ENCODE peak calls at places on chromosome 17, in four cellular contexts. A, B, V and L are unnamed samples.

GRCh38 chr17:63419949-63420867 is 25.9 kb downstream of the CYB561 start:
- DNase-seq in A (no peak), B (no peak), V (no peak), L (no peak)

GRCh38 chr17:9284884-9285283 is 263.6 kb downstream of the NTN1 start:
- DNase-seq in A (peak; percentile 71), B (no peak), V (no peak), L (no peak)

GRCh38 chr17:46943511-46944393 is 20.8 kb downstream of the GOSR2 start:
- DNase-seq in A (peak; percentile 30), B (no peak), V (no peak), L (no peak)

GRCh38 chr17:83062818-83063671 is 16.4 kb upstream of the METRNL start:
- DNase-seq in A (no peak), B (no peak), V (peak; percentile 45), L (no peak)

GRCh38 chr17:39014044-39014794 is 47.0 kb upstream of the FBXO47 start:
- DNase-seq in A (peak; percentile 72), B (no peak), V (no peak), L (no peak)

GRCh38 chr17:35973333-35974260 is 7.7 kb downstream of the CCL16 start:
- DNase-seq in A (peak; percentile 1), B (peak; percentile 4), V (no peak), L (no peak)

GRCh38 chr17:63185420-63185819 is 219.4 kb downstream of the TANC2 start:
- DNase-seq in A (peak; percentile 14), B (no peak), V (no peak), L (no peak)

GRCh38 chr17:61499632-61500031 is 47.4 kb downstream of the TBX4 start:
- DNase-seq in A (no peak), B (no peak), V (no peak), L (no peak)

GRCh38 chr17:82931696-82932060 is 91.9 kb upstream of the ZNF750 start:
- DNase-seq in A (peak; percentile 83), B (peak; percentile 55), V (peak; percentile 60), L (peak; percentile 16)

GRCh38 chr17:66255112-66255511 is 25.9 kb upstream of the APOH start:
- DNase-seq in A (peak; percentile 90), B (no peak), V (peak; percentile 50), L (no peak)

GRCh38 chr17:48322060-48322459 is 108.0 kb downstream of the SKAP1 start:
- DNase-seq in A (peak; percentile 18), B (no peak), V (no peak), L (no peak)

GRCh38 chr17:27535975-27536374 is 79.7 kb downstream of the KSR1 start:
- DNase-seq in A (no peak), B (no peak), V (no peak), L (no peak)

GRCh38 chr17:77738666-77739531 is 219.6 kb upstream of the TNRC6C start:
- DNase-seq in A (peak; percentile 38), B (no peak), V (peak; percentile 41), L (no peak)

GRCh38 chr17:80996422-80997305 is 5.0 kb downstream of the CHMP6 start:
- DNase-seq in A (no peak), B (no peak), V (no peak), L (no peak)

GRCh38 chr17:73226556-73227172 is 33.8 kb downstream of the COG1 start:
- DNase-seq in A (peak; percentile 28), B (peak; percentile 19), V (no peak), L (no peak)

GRCh38 chr17:44909681-44910144 is 5.6 kb downstream of the GFAP start:
- DNase-seq in A (peak; percentile 51), B (peak; percentile 45), V (no peak), L (no peak)

GRCh38 chr17:12545877-12546513 is 119.7 kb upstream of the MYOCD start:
- DNase-seq in A (peak; percentile 54), B (no peak), V (peak; percentile 52), L (peak; percentile 47)

GRCh38 chr17:50102164-50102991 is 7.2 kb downstream of the PDK2 start:
- DNase-seq in A (no peak), B (no peak), V (peak; percentile 94), L (no peak)

GRCh38 chr17:78381601-78382168 is 3.2 kb downstream of the PGS1 start:
- DNase-seq in A (no peak), B (no peak), V (peak; percentile 73), L (no peak)

GRCh38 chr17:45149037-45149668 is 878 bp downstream of the HEXIM1 start:
- DNase-seq in A (peak; percentile 78), B (no peak), V (peak; percentile 93), L (no peak)

GRCh38 chr17:3924421-3925350 is 8.4 kb upstream of the P2RX1 start:
- DNase-seq in A (no peak), B (no peak), V (no peak), L (no peak)
- TF ChIP-seq CTCF in A (no peak), B (no peak), V (no peak), L (no peak)

DNA sequence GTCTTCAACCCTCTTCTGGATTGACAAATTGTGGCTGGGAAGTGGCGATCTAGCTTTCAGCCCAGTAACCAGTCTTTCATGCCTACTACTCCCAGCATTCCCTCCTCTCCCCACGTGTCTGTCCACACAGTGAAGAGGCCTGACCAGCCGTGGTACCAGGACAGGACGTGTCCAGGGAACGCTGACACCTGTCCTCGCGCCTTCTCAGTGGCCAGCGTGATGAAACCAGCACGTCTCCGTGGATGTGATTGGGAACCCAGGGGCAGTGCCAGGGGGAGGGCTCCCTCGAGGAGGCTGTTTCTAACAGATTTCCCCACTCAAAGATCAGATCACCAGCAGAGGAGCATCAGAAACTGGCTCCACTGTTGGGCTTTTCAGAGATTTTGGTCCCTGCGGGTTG is 69.1 kb downstream of the RPA1 start:
- DNase-seq in A (no peak), B (no peak), V (no peak), L (no peak)
- TF ChIP-seq CTCF in A (no peak), B (no peak), V (no peak), L (no peak)

GRCh38 chr17:15456972-15457722 is 10.3 kb downstream of the CDRT4 start:
- DNase-seq in A (peak; percentile 92), B (peak; percentile 52), V (no peak), L (peak; percentile 99)
- TF ChIP-seq CTCF in A (peak; percentile 68), B (peak; percentile 54), V (peak; percentile 15), L (peak; percentile 57)

DNA sequence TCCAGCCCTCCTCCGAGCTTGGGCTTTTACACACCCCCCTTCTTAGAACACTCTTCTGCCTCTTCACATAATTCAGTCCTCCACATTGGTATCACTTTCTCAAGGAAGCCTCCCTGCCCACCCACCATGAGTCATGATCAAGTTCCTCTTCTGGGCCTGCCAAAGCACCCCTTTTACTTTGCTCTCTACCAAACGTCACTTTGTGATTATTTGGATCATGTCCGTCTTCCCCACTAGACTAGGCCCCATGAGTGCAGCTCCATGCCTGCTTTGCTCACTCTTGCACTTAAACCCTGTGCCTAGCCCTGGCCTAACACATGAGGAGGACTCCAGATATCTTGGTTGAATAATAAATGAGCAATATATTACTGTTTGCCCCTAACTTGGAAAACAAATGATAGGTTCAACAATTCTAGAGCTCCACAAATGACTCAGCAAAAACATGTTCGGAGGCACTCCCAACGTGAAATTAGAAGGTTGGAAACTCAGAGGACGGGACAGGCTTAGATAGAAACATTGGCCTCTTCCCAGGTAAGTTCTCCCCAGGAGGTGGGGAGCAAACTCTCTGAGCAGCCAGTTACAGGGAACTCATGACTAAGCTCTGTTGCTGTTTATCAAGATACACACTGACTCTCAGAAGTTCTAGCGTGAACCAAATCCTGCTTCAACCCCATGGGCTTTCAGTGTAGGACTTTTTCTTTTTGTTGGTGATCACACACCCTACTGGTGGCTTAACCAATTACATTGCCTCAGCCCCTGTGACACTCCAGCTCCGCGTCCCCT is 28.3 kb downstream of the G6PC1 start:
- DNase-seq in A (peak; percentile 94), B (peak; percentile 28), V (peak; percentile 59), L (peak; percentile 48)
- TF ChIP-seq CTCF in A (peak; percentile 65), B (peak; percentile 41), V (peak; percentile 79), L (peak; percentile 50)

DNA sequence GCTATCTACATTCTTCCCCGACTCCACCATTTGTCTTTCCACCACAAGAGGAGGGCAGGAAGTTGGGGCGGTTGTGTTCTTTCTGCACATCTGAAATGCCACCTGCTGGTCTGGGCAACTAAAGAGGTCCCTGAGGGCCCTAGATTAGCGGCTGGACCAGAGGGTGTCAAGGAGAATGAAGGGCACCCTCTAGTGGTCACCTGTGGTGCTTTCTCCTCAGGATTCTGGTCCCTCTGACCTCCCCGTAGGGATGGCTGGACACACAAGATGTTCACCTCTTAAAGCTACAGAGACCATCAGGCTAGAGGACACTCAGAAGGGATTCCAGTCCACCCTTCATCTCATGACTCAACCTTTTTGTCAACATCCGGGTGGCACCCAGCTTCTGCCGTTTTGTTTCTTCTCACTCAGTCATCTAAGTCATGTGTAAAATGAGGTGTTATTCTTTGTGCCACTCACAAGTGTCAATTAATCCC is 2.9 kb upstream of the SCIMP start:
- DNase-seq in A (peak; percentile 49), B (no peak), V (peak; percentile 88), L (peak; percentile 46)
- TF ChIP-seq CTCF in A (peak; percentile 55), B (peak; percentile 60), V (peak; percentile 61), L (peak; percentile 77)

DNA sequence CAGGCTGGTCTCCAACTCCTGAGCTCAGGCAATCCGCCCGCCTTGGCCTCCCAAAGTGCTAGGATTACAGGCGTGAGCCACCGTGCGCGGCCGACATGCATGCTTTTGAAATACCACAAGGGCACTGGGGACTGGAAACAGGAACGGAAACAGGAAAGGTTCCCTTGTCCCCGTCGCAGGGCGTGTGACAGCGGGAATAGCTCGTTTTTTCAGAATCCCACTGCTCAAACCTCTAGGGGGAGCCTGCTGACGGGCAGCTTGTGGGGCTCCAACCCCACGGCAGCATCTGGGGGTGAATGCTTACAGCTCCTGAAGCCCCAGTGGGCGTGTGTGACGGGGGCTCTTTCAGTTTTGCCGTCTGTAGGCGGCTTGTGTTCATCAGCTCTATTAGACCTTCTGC is 18.8 kb upstream of the ASGR2 start:
- DNase-seq in A (no peak), B (no peak), V (peak; percentile 61), L (no peak)
- TF ChIP-seq CTCF in A (peak; percentile 28), B (peak; percentile 31), V (peak; percentile 24), L (peak; percentile 45)

GRCh38 chr17:55717898-55718735 is 4.5 kb downstream of the TMEM100 start:
- DNase-seq in A (peak; percentile 85), B (no peak), V (peak; percentile 93), L (no peak)
- TF ChIP-seq CTCF in A (peak; percentile 75), B (peak; percentile 60), V (peak; percentile 71), L (peak; percentile 82)